ENCODE peak calls at places on chromosomes 6 and 20, in four cellular contexts. R, S, Y and A are unnamed samples. For H3K4me1, the result is how much of the 10 kb centered on the place peaks cover.

GRCh38 chr6:100230976-100231316 is 233.8 kb downstream of the SIM1 start:
- DNase-seq in R (no peak), S (no peak), Y (no peak), A (no peak)

GRCh38 chr20:57266251-57267157 is at the start of gene BMP7:
- DNase-seq in R (peak), S (no peak), Y (peak), A (no peak)

GRCh38 chr20:44720994-44721784 is 6.0 kb downstream of the CCN5 start:
- DNase-seq in R (no peak), S (no peak), Y (no peak), A (no peak)

GRCh38 chr6:85923013-85923430 is 280.3 kb upstream of the SYNCRIP start:
- DNase-seq in R (peak), S (peak), Y (peak), A (peak)

GRCh38 chr6:79427721-79428120 is 109.5 kb downstream of the LCA5 start:
- DNase-seq in R (no peak), S (no peak), Y (no peak), A (no peak)

GRCh38 chr20:24093666-24094065 is 105.1 kb upstream of the GGTLC1 start:
- DNase-seq in R (no peak), S (no peak), Y (no peak), A (no peak)

GRCh38 chr20:13231031-13231752 is 10.1 kb downstream of the ISM1 start:
- DNase-seq in R (no peak), S (peak), Y (no peak), A (no peak)

GRCh38 chr6:43274916-43275597 is 23.0 kb upstream of the SLC22A7 start:
- DNase-seq in R (peak), S (no peak), Y (no peak), A (no peak)

GRCh38 chr6:139243531-139243930 is 48.3 kb downstream of the TXLNB start:
- DNase-seq in R (no peak), S (no peak), Y (no peak), A (no peak)

GRCh38 chr6:157763129-157763893 is 59.7 kb upstream of the SNX9 start:
- DNase-seq in R (peak), S (no peak), Y (peak), A (peak)

GRCh38 chr6:105593056-105593455 is 190.2 kb upstream of the PREP start:
- DNase-seq in R (no peak), S (no peak), Y (no peak), A (no peak)

GRCh38 chr6:30798501-30798900 is 54.2 kb upstream of the IER3 start:
- DNase-seq in R (no peak), S (no peak), Y (no peak), A (no peak)
- H3K27ac ChIP-seq in R (no peak), S (no peak), Y (no peak), A (no peak)

DNA sequence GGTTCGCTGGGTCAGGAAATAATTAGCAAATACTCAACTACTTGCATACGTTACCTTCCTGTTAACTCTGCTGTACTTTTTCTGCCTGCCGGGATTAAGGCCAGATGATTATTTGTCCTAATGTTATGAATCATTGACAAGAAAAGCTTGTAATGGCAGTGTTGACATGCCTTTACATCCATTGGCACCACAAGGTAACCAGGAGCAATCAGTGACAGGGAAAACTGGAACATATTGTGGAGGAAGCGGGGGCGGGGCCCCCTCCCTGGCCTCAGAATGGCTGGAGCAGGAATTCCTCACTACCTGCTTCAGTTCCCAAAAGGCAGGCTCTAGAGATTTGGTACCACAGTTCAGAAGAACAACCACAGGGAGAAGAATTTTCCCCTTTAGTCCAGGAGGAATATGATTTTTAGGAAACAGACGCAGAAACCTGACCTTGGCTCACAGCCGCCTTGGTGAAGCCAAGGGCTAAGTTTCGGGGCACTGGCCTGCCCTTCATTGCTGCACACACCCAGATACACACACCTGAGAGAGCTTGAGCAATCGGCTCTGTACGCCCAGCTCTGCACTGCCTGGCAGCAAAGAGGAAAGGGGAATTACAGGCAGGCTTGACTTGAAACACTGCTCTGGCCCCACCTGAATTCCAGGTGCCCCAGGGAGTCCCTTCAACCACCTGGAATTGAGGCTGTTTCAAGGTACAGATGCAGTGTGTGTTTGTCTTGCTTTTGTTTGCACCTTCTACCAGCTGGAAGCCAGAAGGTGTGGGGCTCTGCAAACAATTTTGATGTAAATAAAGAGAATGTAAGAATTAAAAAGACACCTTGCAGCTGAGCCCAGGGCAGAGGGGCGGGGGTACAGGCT is 89.8 kb downstream of the MYB start:
- DNase-seq in R (peak), S (no peak), Y (peak), A (no peak)
- H3K4me1 ChIP-seq in R (under half), S (half or more), Y (under half), A (under half)

GRCh38 chr6:7541175-7542064 is at the start of gene DSP:
- DNase-seq in R (peak), S (no peak), Y (peak), A (no peak)
- H3K9ac ChIP-seq in R (peak), S (no peak), Y (peak), A (no peak)

GRCh38 chr6:142927274-142927586 is 17.7 kb downstream of the HIVEP2 start:
- DNase-seq in R (no peak), S (no peak), Y (no peak), A (no peak)
- H3K27ac ChIP-seq in R (peak), S (peak), Y (no peak), A (no peak)

GRCh38 chr20:63230800-63231268 is 4.9 kb upstream of the BIRC7 start:
- DNase-seq in R (peak), S (no peak), Y (peak), A (no peak)
- H3K4me1 ChIP-seq in R (under half), S (under half), Y (under half), A (under half)

DNA sequence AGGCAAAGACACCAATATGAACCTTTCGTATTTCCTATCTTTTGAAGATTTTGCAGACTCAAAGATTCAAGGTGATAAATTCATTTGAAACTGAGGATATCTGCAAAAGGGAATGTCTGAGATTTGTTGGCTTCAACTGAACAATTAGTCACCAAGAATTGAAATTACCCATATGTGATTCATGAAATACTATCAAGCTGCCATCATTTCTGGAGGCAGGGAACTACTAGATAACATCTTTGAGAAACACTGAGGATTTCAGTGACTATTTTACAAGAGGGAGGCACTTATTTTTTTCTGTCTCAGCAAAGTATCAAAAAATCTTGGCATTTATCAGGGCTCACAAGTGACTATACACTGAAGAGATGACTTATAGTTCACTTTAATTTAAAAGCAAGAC is 39.8 kb upstream of the MMS22L start:
- DNase-seq in R (no peak), S (no peak), Y (no peak), A (no peak)
- H3K9ac ChIP-seq in R (no peak), S (no peak), Y (no peak), A (no peak)

GRCh38 chr20:25209400-25209799 is 13.9 kb downstream of the ENTPD6 start:
- DNase-seq in R (no peak), S (no peak), Y (no peak), A (no peak)
- H3K27ac ChIP-seq in R (no peak), S (no peak), Y (no peak), A (no peak)

GRCh38 chr20:46364670-46365482 is 41.5 kb downstream of the ELMO2 start:
- DNase-seq in R (no peak), S (no peak), Y (no peak), A (no peak)

GRCh38 chr20:46365483-46366215 is 40.8 kb downstream of the ELMO2 start:
- DNase-seq in R (no peak), S (no peak), Y (no peak), A (no peak)

GRCh38 chr20:46362931-46363872 is 43.2 kb downstream of the ELMO2 start:
- DNase-seq in R (no peak), S (no peak), Y (no peak), A (no peak)

GRCh38 chr20:46361811-46362210 is 44.6 kb downstream of the ELMO2 start:
- DNase-seq in R (no peak), S (no peak), Y (no peak), A (no peak)

GRCh38 chr20:46363874-46364669 is 42.3 kb downstream of the ELMO2 start:
- DNase-seq in R (peak), S (peak), Y (peak), A (peak)
- H3K4me1 ChIP-seq in R (under half), S (under half), Y (under half), A (half or more)